ENCODE peak calls at places on chromosomes 3 and 15, in nine cellular contexts. One of them, this sample, is unnamed.

GRCh38 chr3:117735481-117736101 is 1026.0 kb downstream of the TUSC7 start:
- DNase-seq in BE2C: no peak
- DNase-seq in heart right ventricle: no peak
- DNase-seq in GM12878: no peak
- DNase-seq in psoas muscle: no peak
- DNase-seq in body of pancreas: no peak
- DNase-seq in choroid plexus epithelial cell: peak; percentile 75
- DNase-seq in hepatocyte: no peak
- DNase-seq in GM12865: no peak
- DNase-seq in this sample: peak; percentile 65

GRCh38 chr3:14225421-14225820 is 46.8 kb downstream of the LSM3 start:
- DNase-seq in BE2C: no peak
- DNase-seq in hepatocyte: no peak
- DNase-seq in choroid plexus epithelial cell: peak; percentile 49
- DNase-seq in body of pancreas: no peak
- DNase-seq in heart right ventricle: no peak
- DNase-seq in GM12865: peak; percentile 67
- DNase-seq in GM12878: no peak
- DNase-seq in psoas muscle: no peak
- DNase-seq in this sample: no peak

GRCh38 chr15:74242296-74242929 is 6.3 kb downstream of the CCDC33 start:
- DNase-seq in heart right ventricle: no peak
- DNase-seq in psoas muscle: no peak
- DNase-seq in body of pancreas: peak; percentile 64
- DNase-seq in hepatocyte: peak; percentile 78
- DNase-seq in GM12878: no peak
- DNase-seq in GM12865: no peak
- DNase-seq in BE2C: peak; percentile 57
- DNase-seq in choroid plexus epithelial cell: no peak
- DNase-seq in this sample: no peak

GRCh38 chr15:67834249-67834592 is 5.6 kb downstream of the RNU6-1 start:
- DNase-seq in hepatocyte: no peak
- DNase-seq in choroid plexus epithelial cell: no peak
- DNase-seq in GM12878: no peak
- DNase-seq in psoas muscle: no peak
- DNase-seq in heart right ventricle: no peak
- DNase-seq in GM12865: no peak
- DNase-seq in body of pancreas: no peak
- DNase-seq in BE2C: no peak
- DNase-seq in this sample: no peak

GRCh38 chr15:29936353-29937049 is 114.2 kb upstream of the TJP1 start:
- DNase-seq in hepatocyte: no peak
- DNase-seq in body of pancreas: peak; percentile 52
- DNase-seq in psoas muscle: no peak
- DNase-seq in GM12865: no peak
- DNase-seq in heart right ventricle: no peak
- DNase-seq in choroid plexus epithelial cell: peak; percentile 84
- DNase-seq in GM12878: no peak
- DNase-seq in BE2C: no peak
- DNase-seq in this sample: no peak

GRCh38 chr3:137105277-137105977 is 147.6 kb downstream of the IL20RB start:
- DNase-seq in GM12878: peak; percentile 19
- DNase-seq in heart right ventricle: no peak
- DNase-seq in body of pancreas: peak; percentile 29
- DNase-seq in BE2C: peak; percentile 18
- DNase-seq in psoas muscle: no peak
- DNase-seq in hepatocyte: peak; percentile 82
- DNase-seq in GM12865: peak; percentile 73
- DNase-seq in choroid plexus epithelial cell: peak; percentile 81
- DNase-seq in this sample: peak; percentile 59

GRCh38 chr15:93424131-93424530 is 335.1 kb upstream of the RGMA start:
- DNase-seq in psoas muscle: no peak
- DNase-seq in choroid plexus epithelial cell: no peak
- DNase-seq in hepatocyte: no peak
- DNase-seq in GM12865: no peak
- DNase-seq in heart right ventricle: no peak
- DNase-seq in BE2C: no peak
- DNase-seq in GM12878: no peak
- DNase-seq in body of pancreas: no peak
- DNase-seq in this sample: no peak

GRCh38 chr3:2516762-2517441 is 418.2 kb downstream of the CNTN4 start:
- DNase-seq in psoas muscle: no peak
- DNase-seq in choroid plexus epithelial cell: no peak
- DNase-seq in BE2C: no peak
- DNase-seq in GM12865: no peak
- DNase-seq in hepatocyte: no peak
- DNase-seq in body of pancreas: no peak
- DNase-seq in heart right ventricle: no peak
- DNase-seq in GM12878: no peak
- DNase-seq in this sample: no peak

GRCh38 chr15:68578960-68579935 is at the start of gene CORO2B:
- DNase-seq in BE2C: peak; percentile 74
- DNase-seq in psoas muscle: peak; percentile 76
- DNase-seq in hepatocyte: peak; percentile 54
- DNase-seq in heart right ventricle: peak; percentile 63
- DNase-seq in GM12865: no peak
- DNase-seq in choroid plexus epithelial cell: peak; percentile 42
- DNase-seq in GM12878: no peak
- DNase-seq in body of pancreas: peak; percentile 20
- DNase-seq in this sample: no peak

GRCh38 chr3:146334151-146334550 is 83.2 kb upstream of the PLSCR4 start:
- DNase-seq in psoas muscle: no peak
- DNase-seq in GM12865: no peak
- DNase-seq in GM12878: no peak
- DNase-seq in BE2C: no peak
- DNase-seq in hepatocyte: peak; percentile 18
- DNase-seq in body of pancreas: peak; percentile 41
- DNase-seq in heart right ventricle: no peak
- DNase-seq in choroid plexus epithelial cell: peak; percentile 76
- DNase-seq in this sample: peak; percentile 12

GRCh38 chr15:73601449-73602425 is 31.5 kb downstream of the NPTN start:
- DNase-seq in body of pancreas: peak; percentile 70
- DNase-seq in GM12865: no peak
- DNase-seq in hepatocyte: peak; percentile 69
- DNase-seq in heart right ventricle: no peak
- DNase-seq in psoas muscle: no peak
- DNase-seq in BE2C: peak; percentile 21
- DNase-seq in GM12878: no peak
- DNase-seq in choroid plexus epithelial cell: peak; percentile 66
- DNase-seq in this sample: peak; percentile 19

GRCh38 chr3:12759097-12759679 is at the start of gene TMEM40:
- DNase-seq in psoas muscle: no peak
- DNase-seq in GM12878: no peak
- DNase-seq in choroid plexus epithelial cell: no peak
- DNase-seq in GM12865: no peak
- DNase-seq in heart right ventricle: no peak
- DNase-seq in hepatocyte: peak; percentile 59
- DNase-seq in body of pancreas: no peak
- DNase-seq in BE2C: no peak
- DNase-seq in this sample: no peak

GRCh38 chr3:161117646-161118045 is 12.5 kb upstream of the B3GALNT1 start:
- DNase-seq in GM12865: no peak
- DNase-seq in psoas muscle: no peak
- DNase-seq in BE2C: no peak
- DNase-seq in heart right ventricle: no peak
- DNase-seq in GM12878: no peak
- DNase-seq in choroid plexus epithelial cell: no peak
- DNase-seq in body of pancreas: no peak
- DNase-seq in hepatocyte: no peak
- DNase-seq in this sample: no peak

GRCh38 chr15:33111051-33111451 is 83.5 kb downstream of the FMN1 start:
- DNase-seq in body of pancreas: no peak
- DNase-seq in GM12878: no peak
- DNase-seq in BE2C: no peak
- DNase-seq in GM12865: no peak
- DNase-seq in hepatocyte: no peak
- DNase-seq in psoas muscle: no peak
- DNase-seq in choroid plexus epithelial cell: peak; percentile 65
- DNase-seq in heart right ventricle: no peak
- DNase-seq in this sample: no peak

GRCh38 chr15:29863438-29863837 is 41.2 kb upstream of the TJP1 start:
- DNase-seq in choroid plexus epithelial cell: no peak
- DNase-seq in BE2C: no peak
- DNase-seq in GM12878: no peak
- DNase-seq in body of pancreas: no peak
- DNase-seq in psoas muscle: no peak
- DNase-seq in heart right ventricle: no peak
- DNase-seq in hepatocyte: no peak
- DNase-seq in GM12865: no peak
- DNase-seq in this sample: no peak

GRCh38 chr3:161389445-161390036 is 18.2 kb upstream of the SPTSSB start:
- DNase-seq in hepatocyte: no peak
- DNase-seq in BE2C: no peak
- DNase-seq in body of pancreas: no peak
- DNase-seq in GM12878: no peak
- DNase-seq in GM12865: no peak
- DNase-seq in psoas muscle: no peak
- DNase-seq in choroid plexus epithelial cell: no peak
- DNase-seq in heart right ventricle: no peak
- DNase-seq in this sample: no peak

GRCh38 chr3:131072845-131073244 is 46.2 kb downstream of the NEK11 start:
- DNase-seq in hepatocyte: peak; percentile 22
- DNase-seq in heart right ventricle: no peak
- DNase-seq in body of pancreas: peak; percentile 13
- DNase-seq in GM12878: no peak
- DNase-seq in BE2C: peak; percentile 44
- DNase-seq in GM12865: no peak
- DNase-seq in choroid plexus epithelial cell: peak; percentile 76
- DNase-seq in psoas muscle: no peak
- DNase-seq in this sample: no peak

GRCh38 chr3:167740961-167741587 is 5.6 kb downstream of the SERPINI1 start:
- DNase-seq in GM12865: peak; percentile 57
- DNase-seq in hepatocyte: peak; percentile 58
- DNase-seq in psoas muscle: no peak
- DNase-seq in body of pancreas: peak; percentile 42
- DNase-seq in choroid plexus epithelial cell: peak; percentile 78
- DNase-seq in GM12878: no peak
- DNase-seq in BE2C: peak; percentile 60
- DNase-seq in heart right ventricle: no peak
- DNase-seq in this sample: peak; percentile 18
- TF ChIP-seq CTCF in GM12865: peak; percentile 41
- TF ChIP-seq CTCF in hepatocyte: peak; percentile 47
- TF ChIP-seq CTCF in psoas muscle: no peak
- TF ChIP-seq CTCF in body of pancreas: peak; percentile 35
- TF ChIP-seq CTCF in choroid plexus epithelial cell: peak; percentile 86
- TF ChIP-seq CTCF in GM12878: peak; percentile 71
- TF ChIP-seq CTCF in BE2C: peak; percentile 73
- TF ChIP-seq CTCF in heart right ventricle: no peak
- TF ChIP-seq CTCF in this sample: peak; percentile 76

DNA sequence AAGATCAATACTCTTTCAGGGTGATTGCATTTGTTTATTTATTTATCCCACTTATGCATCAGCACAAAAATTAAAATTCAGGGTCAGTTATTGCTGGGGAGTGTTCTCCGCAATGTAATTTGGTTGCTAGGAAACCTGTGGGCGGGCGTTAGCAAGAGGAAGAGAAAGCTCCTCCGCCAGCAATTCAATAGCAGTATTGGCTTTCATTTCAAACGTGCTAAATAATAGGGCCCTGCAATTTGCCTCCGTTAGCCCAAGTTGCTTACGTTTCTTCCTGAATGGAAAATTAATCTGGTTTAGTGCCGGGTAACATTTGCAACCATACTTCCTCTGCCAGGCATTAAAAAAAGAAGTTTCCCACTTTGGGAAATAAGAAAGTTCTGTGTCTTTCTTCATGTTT is 35.5 kb upstream of the PLCL2 start:
- DNase-seq in psoas muscle: peak; percentile 69
- DNase-seq in GM12878: no peak
- DNase-seq in choroid plexus epithelial cell: peak; percentile 62
- DNase-seq in GM12865: peak; percentile 83
- DNase-seq in hepatocyte: no peak
- DNase-seq in heart right ventricle: peak; percentile 31
- DNase-seq in body of pancreas: peak; percentile 82
- DNase-seq in BE2C: no peak
- DNase-seq in this sample: peak; percentile 27
- H3K4me3 ChIP-seq in psoas muscle: peak overlapping the region; percentile 47
- H3K4me3 ChIP-seq in GM12878: peak overlapping the region; percentile 25
- H3K4me3 ChIP-seq in choroid plexus epithelial cell: no peak overlapping the region
- H3K4me3 ChIP-seq in GM12865: peak overlapping the region; percentile 44
- H3K4me3 ChIP-seq in hepatocyte: no peak overlapping the region
- H3K4me3 ChIP-seq in heart right ventricle: no peak overlapping the region
- H3K4me3 ChIP-seq in body of pancreas: no peak overlapping the region
- H3K4me3 ChIP-seq in BE2C: no peak overlapping the region
- H3K4me3 ChIP-seq in this sample: peak overlapping the region; percentile 17

GRCh38 chr15:64163662-64164362 is 990 bp upstream of the PPIB start:
- DNase-seq in body of pancreas: peak; percentile 53
- DNase-seq in GM12865: peak; percentile 65
- DNase-seq in psoas muscle: no peak
- DNase-seq in heart right ventricle: no peak
- DNase-seq in BE2C: no peak
- DNase-seq in hepatocyte: no peak
- DNase-seq in choroid plexus epithelial cell: peak; percentile 40
- DNase-seq in GM12878: no peak
- DNase-seq in this sample: no peak

GRCh38 chr15:64161688-64162477 is 939 bp downstream of the PPIB start:
- DNase-seq in GM12878: no peak
- DNase-seq in choroid plexus epithelial cell: no peak
- DNase-seq in body of pancreas: no peak
- DNase-seq in GM12865: no peak
- DNase-seq in BE2C: no peak
- DNase-seq in hepatocyte: no peak
- DNase-seq in psoas muscle: no peak
- DNase-seq in heart right ventricle: no peak
- DNase-seq in this sample: no peak

GRCh38 chr15:64162478-64162868 is 349 bp downstream of the PPIB start:
- DNase-seq in choroid plexus epithelial cell: no peak
- DNase-seq in heart right ventricle: no peak
- DNase-seq in body of pancreas: no peak
- DNase-seq in hepatocyte: no peak
- DNase-seq in GM12865: no peak
- DNase-seq in psoas muscle: no peak
- DNase-seq in BE2C: no peak
- DNase-seq in GM12878: no peak
- DNase-seq in this sample: no peak

GRCh38 chr15:64164436-64164835 is 1.6 kb upstream of the PPIB start:
- DNase-seq in choroid plexus epithelial cell: no peak
- DNase-seq in heart right ventricle: no peak
- DNase-seq in body of pancreas: no peak
- DNase-seq in hepatocyte: no peak
- DNase-seq in GM12878: no peak
- DNase-seq in GM12865: peak; percentile 66
- DNase-seq in psoas muscle: no peak
- DNase-seq in BE2C: no peak
- DNase-seq in this sample: no peak

GRCh38 chr15:64162869-64163661 is at the start of gene PPIB:
- DNase-seq in BE2C: peak; percentile 99
- DNase-seq in choroid plexus epithelial cell: peak; percentile 99
- DNase-seq in GM12865: peak; percentile 99
- DNase-seq in body of pancreas: peak; percentile 98
- DNase-seq in GM12878: peak; percentile 91
- DNase-seq in psoas muscle: peak; percentile 99
- DNase-seq in heart right ventricle: peak; percentile 99
- DNase-seq in hepatocyte: peak; percentile 99
- DNase-seq in this sample: peak; percentile 92
- TF ChIP-seq CTCF in BE2C: peak; percentile 60
- TF ChIP-seq CTCF in choroid plexus epithelial cell: peak; percentile 52
- TF ChIP-seq CTCF in GM12865: peak; percentile 28
- TF ChIP-seq CTCF in body of pancreas: peak; percentile 47
- TF ChIP-seq CTCF in GM12878: peak; percentile 54
- TF ChIP-seq CTCF in psoas muscle: peak; percentile 33
- TF ChIP-seq CTCF in heart right ventricle: no peak
- TF ChIP-seq CTCF in hepatocyte: peak; percentile 48
- TF ChIP-seq CTCF in this sample: peak; percentile 31

GRCh38 chr3:39146611-39147373 is 6.6 kb downstream of the CSRNP1 start:
- DNase-seq in GM12878: no peak
- DNase-seq in hepatocyte: peak; percentile 85
- DNase-seq in heart right ventricle: peak; percentile 62
- DNase-seq in choroid plexus epithelial cell: peak; percentile 99
- DNase-seq in BE2C: peak; percentile 75
- DNase-seq in body of pancreas: peak; percentile 79
- DNase-seq in psoas muscle: peak; percentile 93
- DNase-seq in GM12865: peak; percentile 81
- DNase-seq in this sample: peak; percentile 77
- H3K4me3 ChIP-seq in GM12878: peak overlapping the region; percentile 85
- H3K4me3 ChIP-seq in hepatocyte: no peak overlapping the region
- H3K4me3 ChIP-seq in heart right ventricle: no peak overlapping the region
- H3K4me3 ChIP-seq in choroid plexus epithelial cell: peak overlapping the region; percentile 25
- H3K4me3 ChIP-seq in BE2C: peak overlapping the region; percentile 8
- H3K4me3 ChIP-seq in body of pancreas: no peak overlapping the region
- H3K4me3 ChIP-seq in psoas muscle: peak overlapping the region; percentile 93
- H3K4me3 ChIP-seq in GM12865: peak overlapping the region; percentile 71
- H3K4me3 ChIP-seq in this sample: no peak overlapping the region